ENCODE peak calls at places on chromosome 6, in seven cellular contexts. V is RPMI7951; M is stomach; C is mesothelial cell of epicardium; A is cardiac fibroblast; R is C1 segment of cervical spinal cord; I is stimulated activated CD4-positive, alpha-beta T cell treated with anti-CD3 and anti-CD28 coated beads, Interleukin-12 subunit alpha, Interleukin-12 subunit beta, amount 100 ng/mL, for 48 hours. Y is an unnamed sample.

GRCh38 chr6:52576054-52576391 is 837 bp downstream of the TRAM2 start:
- DNase-seq in V (no peak), M (no peak), C (no peak), A (no peak), R (no peak), I (no peak), Y (peak; percentile 40)

GRCh38 chr6:140026561-140026960 is 652.1 kb upstream of the CITED2 start:
- DNase-seq in V (no peak), M (no peak), C (no peak), A (no peak), R (no peak), I (no peak), Y (no peak)

GRCh38 chr6:144805049-144805448 is 519.9 kb downstream of the UTRN start:
- DNase-seq in V (no peak), M (no peak), C (no peak), A (no peak), R (no peak), I (no peak), Y (no peak)

GRCh38 chr6:35794536-35795452 is 2.3 kb downstream of the CLPS start:
- DNase-seq in V (no peak), M (no peak), C (no peak), A (no peak), R (no peak), I (no peak), Y (no peak)

GRCh38 chr6:46993846-46994245 is 48.3 kb downstream of the ADGRF1 start:
- DNase-seq in V (peak; percentile 99), M (no peak), C (no peak), A (peak; percentile 40), R (no peak), I (no peak), Y (no peak)

GRCh38 chr6:39420300-39421265 is 98.1 kb upstream of the KCNK16 start:
- DNase-seq in V (peak; percentile 70), M (peak; percentile 49), C (no peak), A (peak; percentile 26), R (no peak), I (no peak), Y (no peak)

GRCh38 chr6:18835976-18836375 is 448.8 kb downstream of the RNF144B start:
- DNase-seq in V (no peak), M (no peak), C (no peak), A (no peak), R (no peak), I (no peak), Y (no peak)

GRCh38 chr6:150659046-150659763 is 59.5 kb downstream of the PLEKHG1 start:
- DNase-seq in V (no peak), M (peak; percentile 75), C (no peak), A (no peak), R (no peak), I (no peak), Y (no peak)

GRCh38 chr6:162526960-162527359 is 200.6 kb downstream of the PRKN start:
- DNase-seq in V (no peak), M (no peak), C (no peak), A (no peak), R (no peak), I (no peak), Y (no peak)

GRCh38 chr6:111210074-111210729 is 122.9 kb downstream of the SLC16A10 start:
- DNase-seq in V (peak; percentile 55), M (no peak), C (no peak), A (peak; percentile 76), R (no peak), I (peak; percentile 59), Y (no peak)

GRCh38 chr6:107215334-107215733 is 100.0 kb upstream of the BEND3 start:
- DNase-seq in V (no peak), M (no peak), C (no peak), A (no peak), R (no peak), I (no peak), Y (no peak)

GRCh38 chr6:7129784-7130569 is 22.2 kb downstream of the RREB1 start:
- DNase-seq in V (peak; percentile 77), M (no peak), C (no peak), A (no peak), R (no peak), I (no peak), Y (peak; percentile 67)

GRCh38 chr6:32983493-32983848 is 15.1 kb downstream of the BRD2 start:
- DNase-seq in V (no peak), M (no peak), C (no peak), A (no peak), R (no peak), I (no peak), Y (no peak)

GRCh38 chr6:105449756-105450390 is 47.0 kb upstream of the PREP start:
- DNase-seq in V (no peak), M (no peak), C (no peak), A (no peak), R (no peak), I (no peak), Y (no peak)

GRCh38 chr6:121925024-121925423 is 474.4 kb upstream of the HSF2 start:
- DNase-seq in V (peak; percentile 54), M (no peak), C (no peak), A (no peak), R (no peak), I (no peak), Y (no peak)

GRCh38 chr6:32176476-32177181 is 745 bp upstream of the AGPAT1 start:
- DNase-seq in V (peak; percentile 68), M (no peak), C (no peak), A (peak; percentile 73), R (no peak), I (no peak), Y (no peak)

GRCh38 chr6:144744720-144745119 is 459.6 kb downstream of the UTRN start:
- DNase-seq in V (no peak), M (no peak), C (no peak), A (no peak), R (no peak), I (no peak), Y (peak; percentile 9)

GRCh38 chr6:107655245-107655644 is 165.3 kb downstream of the SOBP start:
- DNase-seq in V (no peak), M (no peak), C (no peak), A (no peak), R (no peak), I (no peak), Y (no peak)